ENCODE peak calls at places on chromosome 14, in four cellular contexts. H, R, T and W are unnamed samples.

GRCh38 chr14:99125616-99126431 is 146.2 kb downstream of the BCL11B start:
- DNase-seq in R (no peak), T (no peak), H (peak), W (no peak)

GRCh38 chr14:72070458-72070857 is 138.2 kb downstream of the RGS6 start:
- DNase-seq in H (no peak), R (no peak), T (no peak), W (no peak)

GRCh38 chr14:91095178-91095577 is 18.7 kb upstream of the DGLUCY start:
- DNase-seq in H (no peak), R (no peak), T (no peak), W (no peak)

GRCh38 chr14:104810316-104810715 is 9.4 kb downstream of the ZBTB42 start:
- DNase-seq in R (no peak), T (no peak), H (no peak), W (no peak)

GRCh38 chr14:74495356-74495755 is 1.8 kb downstream of the ISCA2 start:
- DNase-seq in T (no peak), H (no peak), R (no peak), W (no peak)

GRCh38 chr14:97976861-97977260 is 1179.7 kb downstream of the VRK1 start:
- DNase-seq in H (no peak), T (no peak), R (no peak), W (no peak)

GRCh38 chr14:89947344-89947743 is 7.2 kb downstream of the EFCAB11 start:
- DNase-seq in R (no peak), H (no peak), T (no peak), W (no peak)

GRCh38 chr14:40269436-40269835 is 837.2 kb upstream of the FBXO33 start:
- DNase-seq in R (no peak), H (no peak), T (no peak), W (no peak)

GRCh38 chr14:42200951-42201350 is 594.3 kb downstream of the LRFN5 start:
- DNase-seq in R (no peak), H (no peak), T (no peak), W (no peak)

DNA sequence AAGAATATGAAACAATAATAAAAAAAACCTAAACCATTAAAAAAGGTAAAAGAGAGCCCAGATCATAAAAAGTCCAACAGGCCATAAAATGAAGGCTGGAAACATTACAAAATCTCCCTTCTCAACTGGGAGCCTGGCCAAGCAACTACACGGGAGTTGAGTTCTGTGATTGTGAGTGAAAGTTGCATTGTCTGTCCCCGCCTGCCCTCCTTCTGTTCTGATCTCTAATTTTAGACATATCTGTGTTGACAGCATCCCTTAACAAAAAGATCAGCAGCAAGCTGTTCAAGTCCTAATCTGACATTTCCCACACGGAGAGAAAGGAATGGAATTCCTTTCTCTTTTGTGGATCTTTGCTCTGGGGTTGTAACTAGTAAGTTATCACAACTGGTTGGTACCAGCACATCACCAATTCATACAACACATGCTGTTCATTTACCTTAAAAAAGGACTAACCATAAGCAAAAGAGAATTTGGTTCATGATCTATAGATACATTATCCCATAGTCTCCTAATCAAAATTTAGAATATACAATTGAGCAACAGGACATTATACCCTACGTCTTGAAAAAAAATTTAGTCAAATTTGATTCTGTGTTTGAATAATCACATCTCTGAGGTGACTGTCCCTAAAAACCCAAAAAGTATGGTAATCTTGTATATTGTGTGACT is 205.1 kb upstream of the GZMB start:
- DNase-seq in R (no peak), T (no peak), H (no peak), W (no peak)
- H3K4me3 ChIP-seq in R (no peak), T (no peak), H (no peak), W (no peak)

DNA sequence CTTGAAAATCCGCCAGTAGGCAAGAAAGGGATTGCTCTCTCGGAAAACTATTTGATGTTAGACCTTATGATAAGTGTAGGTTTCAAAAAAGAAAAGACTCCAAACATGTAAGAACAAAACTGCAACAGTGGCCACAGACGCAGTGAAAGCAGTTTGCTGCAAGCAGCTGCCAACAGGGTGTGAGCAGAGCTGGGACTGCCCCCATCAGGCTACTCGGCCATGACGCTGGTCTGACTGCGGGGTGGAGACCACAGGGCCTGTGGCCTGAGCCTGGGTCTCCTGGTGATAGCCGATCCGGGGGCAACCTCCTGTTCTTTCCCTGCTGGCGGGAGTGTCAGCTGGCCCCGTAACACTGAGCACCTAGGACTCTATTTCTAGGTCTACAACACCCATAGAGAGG is 63.2 kb downstream of the AMN start:
- DNase-seq in R (no peak), T (no peak), H (no peak), W (no peak)
- H3K27ac ChIP-seq in R (no peak), T (no peak), H (no peak), W (no peak)

DNA sequence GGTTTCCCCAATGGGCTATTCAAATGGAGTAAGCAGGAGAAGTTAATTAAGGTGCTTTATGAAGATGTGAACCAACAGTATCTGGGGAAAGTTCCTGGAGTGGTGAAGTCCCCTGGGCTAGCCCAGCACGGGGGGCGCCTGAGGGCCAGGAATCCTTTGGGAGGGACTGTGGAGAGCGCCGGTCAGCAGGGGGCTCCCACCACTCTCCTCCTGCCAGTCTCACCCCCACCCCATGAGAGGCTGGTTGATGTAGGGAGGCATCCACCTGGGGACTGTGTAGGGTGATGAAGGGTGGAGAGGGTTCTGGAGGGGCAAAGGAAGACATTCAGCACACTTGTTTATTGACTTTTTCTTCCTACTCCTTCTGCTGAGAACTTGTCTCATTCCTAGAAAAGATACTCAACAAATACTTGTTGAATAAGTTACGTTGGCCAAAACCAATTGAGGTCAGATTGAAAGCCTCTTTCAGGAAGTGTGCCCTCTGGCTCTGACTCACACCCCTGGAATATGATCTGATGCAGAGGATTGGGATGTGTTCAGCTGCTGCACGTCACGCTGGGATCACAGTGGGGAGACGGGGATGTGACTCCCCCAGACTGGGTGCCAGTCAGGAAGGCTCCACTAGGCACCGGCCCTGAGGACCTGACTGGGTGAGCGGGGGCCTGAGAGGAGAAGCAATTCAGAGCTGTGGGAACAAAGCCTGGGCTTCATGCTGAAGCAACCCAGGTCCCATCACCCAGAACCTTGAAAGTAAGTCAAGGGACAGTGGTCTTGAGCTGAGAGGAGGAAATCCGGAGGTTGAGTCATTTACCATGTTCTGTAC is 4.2 kb downstream of the CEBPE start:
- DNase-seq in R (no peak), H (peak), T (no peak), W (no peak)
- H3K4me3 ChIP-seq in R (no peak), H (peak), T (no peak), W (no peak)

DNA sequence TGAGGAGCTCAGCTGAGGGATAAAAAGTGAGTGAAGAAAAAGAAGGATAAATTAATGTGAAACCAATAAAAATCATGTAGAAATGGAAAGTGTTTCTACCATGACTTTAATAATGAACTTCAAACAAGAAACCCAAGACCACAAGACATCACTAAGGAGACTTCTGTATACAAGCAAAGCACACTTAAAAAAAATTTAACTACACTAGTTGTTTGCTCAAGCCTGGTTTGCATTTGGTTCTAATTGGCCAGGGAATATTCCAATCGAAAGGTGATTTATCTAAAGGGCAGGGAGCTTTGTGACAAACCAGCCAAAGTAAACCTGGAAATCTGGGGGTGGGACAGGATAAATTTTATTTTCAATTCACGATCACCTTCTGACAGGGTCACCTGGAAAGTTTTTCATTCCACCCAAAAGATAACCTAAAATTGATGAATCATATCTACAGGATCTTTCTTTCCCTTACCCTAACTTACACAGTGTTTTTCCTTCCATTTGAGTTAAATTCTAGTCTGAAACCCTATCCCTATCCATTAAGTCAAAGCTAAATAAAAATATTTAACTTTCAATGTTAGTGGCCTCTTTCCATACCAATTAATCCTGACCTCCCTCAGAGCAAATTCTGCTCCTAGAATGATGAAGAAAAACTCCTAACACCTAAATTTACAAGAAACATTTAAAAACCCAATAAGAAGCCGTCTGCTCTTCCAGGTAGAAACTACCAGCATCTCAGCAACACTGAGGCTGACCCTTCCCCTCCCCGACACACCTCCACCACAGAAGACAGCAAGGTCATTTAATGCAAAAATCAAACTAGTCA is 2.5 kb downstream of the EGLN3 start:
- DNase-seq in R (no peak), T (no peak), H (no peak), W (no peak)
- H3K27ac ChIP-seq in R (peak), T (no peak), H (no peak), W (no peak)

GRCh38 chr14:103135333-103136075 is 12.2 kb downstream of the TNFAIP2 start:
- DNase-seq in T (no peak), H (no peak), R (no peak), W (no peak)
- H3K4me3 ChIP-seq in T (no peak), H (no peak), R (no peak), W (no peak)

GRCh38 chr14:21102472-21103164 is 1.8 kb downstream of the TMEM253 start:
- DNase-seq in H (no peak), R (peak), T (no peak), W (peak)

GRCh38 chr14:21098892-21099595 is 589 bp upstream of the ZNF219 start:
- DNase-seq in R (no peak), T (no peak), H (no peak), W (no peak)

GRCh38 chr14:21099596-21099985 is 1.1 kb upstream of the ZNF219 start:
- DNase-seq in R (no peak), H (no peak), T (no peak), W (no peak)

GRCh38 chr14:21101802-21102413 is 1.0 kb downstream of the TMEM253 start:
- DNase-seq in T (no peak), H (no peak), R (peak), W (no peak)

DNA sequence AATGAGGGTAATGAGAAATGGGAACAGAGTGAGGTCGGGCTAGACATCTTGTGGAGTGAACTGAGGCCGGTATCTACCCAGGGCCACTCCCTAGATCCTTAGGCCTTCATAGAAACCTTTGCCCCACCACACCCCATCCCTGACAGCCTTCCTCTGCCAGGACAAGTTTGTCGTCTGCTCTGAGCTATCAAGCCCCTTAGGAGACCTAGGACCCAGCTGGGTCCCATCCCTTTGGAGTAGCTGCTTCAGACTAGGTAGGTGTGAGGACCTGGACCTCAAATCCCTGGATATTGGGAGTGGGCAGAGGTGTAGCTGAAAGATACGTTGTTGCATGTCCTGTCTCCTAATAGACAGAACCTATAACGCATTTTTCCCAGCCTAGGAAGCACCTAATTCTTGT is at the start of gene TMEM253:
- DNase-seq in H (no peak), R (no peak), T (no peak), W (no peak)
- H3K27ac ChIP-seq in H (no peak), R (peak), T (no peak), W (peak)